ENCODE peak calls at places on chromosomes 2 and 18, in ten cellular contexts. One of them, this sample, is unnamed.

GRCh38 chr2:85095094-85095493 is 38.1 kb upstream of the TCF7L1 start:
- DNase-seq in uterus: no peak
- DNase-seq in AG04450: no peak
- DNase-seq in lower leg skin: no peak
- DNase-seq in heart left ventricle: no peak
- DNase-seq in Caco-2: no peak
- DNase-seq in cardiac fibroblast: peak; percentile 61
- DNase-seq in tibial artery: no peak
- DNase-seq in kidney epithelial cell: no peak
- DNase-seq in astrocyte of the spinal cord: no peak
- DNase-seq in this sample: no peak

GRCh38 chr18:59884331-59884730 is 15.5 kb upstream of the PMAIP1 start:
- DNase-seq in uterus: no peak
- DNase-seq in AG04450: no peak
- DNase-seq in lower leg skin: no peak
- DNase-seq in heart left ventricle: no peak
- DNase-seq in Caco-2: no peak
- DNase-seq in cardiac fibroblast: no peak
- DNase-seq in tibial artery: no peak
- DNase-seq in kidney epithelial cell: no peak
- DNase-seq in astrocyte of the spinal cord: peak; percentile 20
- DNase-seq in this sample: no peak

GRCh38 chr2:173914055-173914922 is 50.9 kb downstream of the SP3 start:
- DNase-seq in uterus: no peak
- DNase-seq in AG04450: no peak
- DNase-seq in lower leg skin: no peak
- DNase-seq in heart left ventricle: no peak
- DNase-seq in Caco-2: peak; percentile 37
- DNase-seq in cardiac fibroblast: no peak
- DNase-seq in tibial artery: no peak
- DNase-seq in kidney epithelial cell: no peak
- DNase-seq in astrocyte of the spinal cord: no peak
- DNase-seq in this sample: peak; percentile 30

GRCh38 chr2:130763405-130763804 is 8.1 kb downstream of the AMER3 start:
- DNase-seq in uterus: no peak
- DNase-seq in AG04450: no peak
- DNase-seq in lower leg skin: no peak
- DNase-seq in heart left ventricle: no peak
- DNase-seq in Caco-2: no peak
- DNase-seq in cardiac fibroblast: no peak
- DNase-seq in tibial artery: no peak
- DNase-seq in kidney epithelial cell: no peak
- DNase-seq in astrocyte of the spinal cord: no peak
- DNase-seq in this sample: no peak

GRCh38 chr2:157181234-157181633 is 76.3 kb upstream of the GALNT5 start:
- DNase-seq in uterus: no peak
- DNase-seq in AG04450: no peak
- DNase-seq in lower leg skin: no peak
- DNase-seq in heart left ventricle: no peak
- DNase-seq in Caco-2: no peak
- DNase-seq in cardiac fibroblast: peak; percentile 75
- DNase-seq in tibial artery: no peak
- DNase-seq in kidney epithelial cell: no peak
- DNase-seq in astrocyte of the spinal cord: no peak
- DNase-seq in this sample: no peak

GRCh38 chr2:15163316-15163715 is 397.8 kb downstream of the NBAS start:
- DNase-seq in uterus: no peak
- DNase-seq in AG04450: no peak
- DNase-seq in lower leg skin: no peak
- DNase-seq in heart left ventricle: no peak
- DNase-seq in Caco-2: no peak
- DNase-seq in cardiac fibroblast: no peak
- DNase-seq in tibial artery: no peak
- DNase-seq in kidney epithelial cell: no peak
- DNase-seq in astrocyte of the spinal cord: no peak
- DNase-seq in this sample: no peak

GRCh38 chr2:70248810-70249438 is 496 bp upstream of the TIA1 start:
- DNase-seq in uterus: peak; percentile 93
- DNase-seq in AG04450: no peak
- DNase-seq in lower leg skin: peak; percentile 98
- DNase-seq in heart left ventricle: peak; percentile 89
- DNase-seq in Caco-2: peak; percentile 91
- DNase-seq in cardiac fibroblast: peak; percentile 94
- DNase-seq in tibial artery: peak; percentile 92
- DNase-seq in kidney epithelial cell: no peak
- DNase-seq in astrocyte of the spinal cord: no peak
- DNase-seq in this sample: no peak

GRCh38 chr2:113276216-113276905 is 2.4 kb downstream of the PAX8 start:
- DNase-seq in uterus: no peak
- DNase-seq in AG04450: no peak
- DNase-seq in lower leg skin: no peak
- DNase-seq in heart left ventricle: no peak
- DNase-seq in Caco-2: no peak
- DNase-seq in cardiac fibroblast: no peak
- DNase-seq in tibial artery: no peak
- DNase-seq in kidney epithelial cell: no peak
- DNase-seq in astrocyte of the spinal cord: no peak
- DNase-seq in this sample: no peak

GRCh38 chr2:31319391-31320175 is 85.6 kb downstream of the EHD3 start:
- DNase-seq in uterus: no peak
- DNase-seq in AG04450: peak; percentile 85
- DNase-seq in lower leg skin: no peak
- DNase-seq in heart left ventricle: no peak
- DNase-seq in Caco-2: no peak
- DNase-seq in cardiac fibroblast: peak; percentile 53
- DNase-seq in tibial artery: peak; percentile 45
- DNase-seq in kidney epithelial cell: no peak
- DNase-seq in astrocyte of the spinal cord: peak; percentile 68
- DNase-seq in this sample: peak; percentile 70

GRCh38 chr2:239599299-239599698 is 198.5 kb upstream of the HDAC4 start:
- DNase-seq in uterus: peak; percentile 5
- DNase-seq in AG04450: no peak
- DNase-seq in lower leg skin: peak; percentile 68
- DNase-seq in heart left ventricle: no peak
- DNase-seq in Caco-2: no peak
- DNase-seq in cardiac fibroblast: no peak
- DNase-seq in tibial artery: no peak
- DNase-seq in kidney epithelial cell: no peak
- DNase-seq in astrocyte of the spinal cord: no peak
- DNase-seq in this sample: no peak

DNA sequence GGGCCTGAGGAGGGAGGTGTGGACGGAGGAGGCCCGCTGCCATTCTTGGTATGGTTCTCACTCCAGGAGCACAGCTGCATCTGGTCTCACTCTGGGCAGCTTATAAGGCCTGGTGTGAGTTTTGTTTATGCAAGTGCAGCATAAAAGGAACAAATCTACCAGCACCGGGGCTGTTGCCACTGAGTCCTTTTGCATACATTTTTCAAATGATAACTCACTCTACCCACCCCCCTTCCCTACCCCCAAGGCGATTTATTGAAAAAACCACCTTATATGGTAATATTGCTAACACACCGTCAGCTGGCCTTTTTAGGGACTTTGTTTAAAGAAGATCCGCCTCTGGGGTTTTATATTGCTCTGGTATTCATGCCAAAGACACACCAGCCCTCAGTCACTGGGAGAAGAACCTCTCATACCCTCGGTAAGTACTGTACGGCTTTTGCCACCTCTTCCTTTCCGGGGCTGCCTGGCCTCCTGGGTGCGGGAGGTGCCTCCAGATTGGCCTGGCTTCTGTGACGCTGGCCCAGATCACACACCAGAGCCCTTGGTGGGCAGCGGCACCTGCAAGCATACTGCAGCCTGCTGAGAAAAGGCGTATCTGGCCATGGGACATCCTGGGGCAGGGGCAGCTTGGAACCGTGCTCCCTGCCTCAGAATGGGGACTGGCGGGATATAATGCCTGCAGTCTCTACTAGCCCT is at the start of gene ACTG2:
- DNase-seq in uterus: peak; percentile 79
- DNase-seq in AG04450: peak; percentile 84
- DNase-seq in lower leg skin: peak; percentile 72
- DNase-seq in heart left ventricle: no peak
- DNase-seq in Caco-2: no peak
- DNase-seq in cardiac fibroblast: no peak
- DNase-seq in tibial artery: peak; percentile 39
- DNase-seq in kidney epithelial cell: no peak
- DNase-seq in astrocyte of the spinal cord: peak; percentile 60
- DNase-seq in this sample: no peak
- H3K4me3 ChIP-seq in uterus: peak within 1 kb of the TSS; percentile 76
- H3K4me3 ChIP-seq in AG04450: peak within 1 kb of the TSS; percentile 70
- H3K4me3 ChIP-seq in lower leg skin: no peak within 1 kb of the TSS
- H3K4me3 ChIP-seq in heart left ventricle: peak within 1 kb of the TSS; percentile 12
- H3K4me3 ChIP-seq in Caco-2: no peak within 1 kb of the TSS
- H3K4me3 ChIP-seq in cardiac fibroblast: no peak within 1 kb of the TSS
- H3K4me3 ChIP-seq in tibial artery: peak within 1 kb of the TSS; percentile 62
- H3K4me3 ChIP-seq in kidney epithelial cell: no peak within 1 kb of the TSS
- H3K4me3 ChIP-seq in astrocyte of the spinal cord: peak within 1 kb of the TSS; percentile 33
- H3K4me3 ChIP-seq in this sample: no peak within 1 kb of the TSS

DNA sequence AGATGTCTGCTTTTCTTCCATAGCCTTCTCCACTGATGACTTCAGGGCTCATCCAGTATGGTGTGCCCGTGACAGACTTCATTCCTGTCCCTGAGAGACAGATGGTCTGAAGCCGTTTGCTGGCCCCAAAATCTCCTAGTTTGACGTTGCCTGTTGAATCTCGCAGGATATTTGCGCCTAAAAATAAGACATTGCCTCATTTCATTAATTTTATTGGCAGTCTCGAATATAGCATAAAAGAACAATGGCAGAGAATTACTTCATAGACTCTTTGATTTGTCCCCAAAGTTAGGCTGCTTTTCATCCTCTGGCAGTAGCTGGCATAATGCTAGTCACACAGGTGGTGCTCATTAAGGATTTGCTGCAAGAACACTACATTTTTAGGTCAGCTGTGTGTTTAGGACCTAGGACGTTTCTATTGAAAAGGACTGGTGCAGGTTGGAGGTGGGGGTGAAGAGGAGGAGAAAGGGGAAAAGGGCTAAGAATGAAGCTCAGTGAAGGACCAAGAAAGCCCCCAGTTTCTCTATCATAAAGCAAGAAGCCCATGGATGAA is 14.7 kb upstream of the ERCC3 start:
- DNase-seq in uterus: no peak
- DNase-seq in AG04450: no peak
- DNase-seq in lower leg skin: no peak
- DNase-seq in heart left ventricle: no peak
- DNase-seq in Caco-2: no peak
- DNase-seq in cardiac fibroblast: no peak
- DNase-seq in tibial artery: no peak
- DNase-seq in kidney epithelial cell: no peak
- DNase-seq in astrocyte of the spinal cord: no peak
- DNase-seq in this sample: no peak
- TF ChIP-seq CTCF in uterus: no peak
- TF ChIP-seq CTCF in AG04450: no peak
- TF ChIP-seq CTCF in lower leg skin: no peak
- TF ChIP-seq CTCF in heart left ventricle: no peak
- TF ChIP-seq CTCF in Caco-2: no peak
- TF ChIP-seq CTCF in cardiac fibroblast: no peak
- TF ChIP-seq CTCF in tibial artery: no peak
- TF ChIP-seq CTCF in kidney epithelial cell: no peak
- TF ChIP-seq CTCF in astrocyte of the spinal cord: no peak
- TF ChIP-seq CTCF in this sample: no peak

GRCh38 chr2:66581461-66582363 is 146.8 kb downstream of the MEIS1 start:
- DNase-seq in uterus: peak; percentile 77
- DNase-seq in AG04450: no peak
- DNase-seq in lower leg skin: no peak
- DNase-seq in heart left ventricle: no peak
- DNase-seq in Caco-2: no peak
- DNase-seq in cardiac fibroblast: no peak
- DNase-seq in tibial artery: no peak
- DNase-seq in kidney epithelial cell: no peak
- DNase-seq in astrocyte of the spinal cord: no peak
- DNase-seq in this sample: no peak
- H3K4me3 ChIP-seq in uterus: peak overlapping the region; percentile 34
- H3K4me3 ChIP-seq in AG04450: peak overlapping the region; percentile 62
- H3K4me3 ChIP-seq in lower leg skin: peak overlapping the region; percentile 15
- H3K4me3 ChIP-seq in heart left ventricle: no peak overlapping the region
- H3K4me3 ChIP-seq in Caco-2: no peak overlapping the region
- H3K4me3 ChIP-seq in cardiac fibroblast: no peak overlapping the region
- H3K4me3 ChIP-seq in tibial artery: peak overlapping the region; percentile 15
- H3K4me3 ChIP-seq in kidney epithelial cell: no peak overlapping the region
- H3K4me3 ChIP-seq in astrocyte of the spinal cord: peak overlapping the region; percentile 38
- H3K4me3 ChIP-seq in this sample: no peak overlapping the region

GRCh38 chr2:81263989-81264388 is 959.4 kb upstream of the LRRTM1 start:
- DNase-seq in uterus: no peak
- DNase-seq in AG04450: no peak
- DNase-seq in lower leg skin: no peak
- DNase-seq in heart left ventricle: no peak
- DNase-seq in Caco-2: no peak
- DNase-seq in cardiac fibroblast: no peak
- DNase-seq in tibial artery: no peak
- DNase-seq in kidney epithelial cell: no peak
- DNase-seq in astrocyte of the spinal cord: no peak
- DNase-seq in this sample: no peak

GRCh38 chr2:81260320-81260719 is 955.8 kb upstream of the LRRTM1 start:
- DNase-seq in uterus: no peak
- DNase-seq in AG04450: no peak
- DNase-seq in lower leg skin: no peak
- DNase-seq in heart left ventricle: no peak
- DNase-seq in Caco-2: no peak
- DNase-seq in cardiac fibroblast: no peak
- DNase-seq in tibial artery: no peak
- DNase-seq in kidney epithelial cell: no peak
- DNase-seq in astrocyte of the spinal cord: no peak
- DNase-seq in this sample: peak; percentile 54

DNA sequence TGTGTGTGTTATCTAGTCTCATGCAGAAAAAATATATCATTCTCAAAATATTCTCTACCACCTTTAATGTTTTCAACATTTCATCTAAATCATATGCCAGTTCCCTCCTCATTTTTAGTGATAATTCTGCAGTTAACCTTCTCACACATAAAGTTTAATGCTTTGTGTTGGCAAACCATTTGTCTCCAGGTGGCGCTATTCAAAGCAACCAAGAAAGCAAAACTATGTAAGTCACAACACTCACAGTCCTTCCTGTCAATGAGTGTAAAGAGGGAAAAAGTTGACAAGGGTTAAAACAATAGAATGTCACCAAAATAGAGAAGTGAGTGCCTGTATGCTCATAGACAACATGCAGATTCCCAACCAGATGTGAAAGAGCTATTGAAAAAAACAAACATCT is 961.6 kb upstream of the LRRTM1 start:
- DNase-seq in uterus: no peak
- DNase-seq in AG04450: no peak
- DNase-seq in lower leg skin: no peak
- DNase-seq in heart left ventricle: no peak
- DNase-seq in Caco-2: peak; percentile 22
- DNase-seq in cardiac fibroblast: no peak
- DNase-seq in tibial artery: no peak
- DNase-seq in kidney epithelial cell: no peak
- DNase-seq in astrocyte of the spinal cord: no peak
- DNase-seq in this sample: no peak
- TF ChIP-seq CTCF in uterus: no peak
- TF ChIP-seq CTCF in AG04450: no peak
- TF ChIP-seq CTCF in lower leg skin: no peak
- TF ChIP-seq CTCF in heart left ventricle: no peak
- TF ChIP-seq CTCF in Caco-2: peak; percentile 35
- TF ChIP-seq CTCF in cardiac fibroblast: no peak
- TF ChIP-seq CTCF in tibial artery: no peak
- TF ChIP-seq CTCF in kidney epithelial cell: peak; percentile 72
- TF ChIP-seq CTCF in astrocyte of the spinal cord: no peak
- TF ChIP-seq CTCF in this sample: peak; percentile 50